ENCODE peak calls at places on chromosome 1, in five cellular contexts. G is fibroblast of lung, J is stomach, X is tibial artery, A is neural progenitor cell. I is an unnamed sample.

GRCh38 chr1:218674280-218674773 is 329.2 kb downstream of the TGFB2 start:
- DNase-seq in J (no peak), A (peak), G (peak), X (no peak), I (no peak)

GRCh38 chr1:27499142-27499541 is 9.2 kb upstream of the WASF2 start:
- DNase-seq in J (no peak), X (no peak), A (no peak), G (no peak), I (no peak)

GRCh38 chr1:58397187-58397820 is 149.2 kb downstream of the OMA1 start:
- DNase-seq in X (no peak), A (no peak), J (no peak), G (no peak), I (no peak)

GRCh38 chr1:116260096-116260495 is 112.9 kb upstream of the ATP1A1 start:
- DNase-seq in G (no peak), A (no peak), J (no peak), X (no peak), I (no peak)

GRCh38 chr1:59730759-59731478 is 83.8 kb upstream of the HOOK1 start:
- DNase-seq in G (peak), A (no peak), X (peak), J (peak), I (peak)

GRCh38 chr1:17795081-17795809 is 40.1 kb downstream of the ACTL8 start:
- DNase-seq in X (peak), G (no peak), J (no peak), A (no peak), I (peak)

GRCh38 chr1:215606564-215607168 is 39.6 kb downstream of the KCTD3 start:
- DNase-seq in G (peak), A (no peak), X (no peak), J (no peak), I (no peak)

GRCh38 chr1:160925652-160926241 is 28.9 kb downstream of the ITLN2 start:
- DNase-seq in J (no peak), X (no peak), A (no peak), G (no peak), I (no peak)

GRCh38 chr1:112888630-112889029 is 67.4 kb downstream of the SLC16A1 start:
- DNase-seq in G (no peak), J (no peak), X (no peak), A (no peak), I (no peak)

GRCh38 chr1:27627051-27627450 is 7.9 kb downstream of the FGR start:
- DNase-seq in X (no peak), A (no peak), G (no peak), J (no peak), I (no peak)

GRCh38 chr1:85411567-85412312 is 53.2 kb downstream of the DDAH1 start:
- DNase-seq in G (no peak), J (no peak), A (peak), X (no peak), I (no peak)

GRCh38 chr1:220213381-220213983 is 58.8 kb downstream of the RAB3GAP2 start:
- DNase-seq in G (no peak), X (no peak), J (no peak), A (no peak), I (no peak)

GRCh38 chr1:220221269-220221668 is 51.0 kb downstream of the RAB3GAP2 start:
- DNase-seq in J (no peak), X (no peak), G (no peak), A (no peak), I (no peak)

GRCh38 chr1:220219865-220220698 is 52.2 kb downstream of the RAB3GAP2 start:
- DNase-seq in X (no peak), G (no peak), J (no peak), A (no peak), I (no peak)

GRCh38 chr1:220219136-220219442 is 53.2 kb downstream of the RAB3GAP2 start:
- DNase-seq in J (no peak), A (no peak), G (no peak), X (no peak), I (no peak)

GRCh38 chr1:220217383-220217988 is 54.8 kb downstream of the RAB3GAP2 start:
- DNase-seq in G (no peak), J (no peak), A (peak), X (no peak), I (no peak)
- TF ChIP-seq CTCF in G (no peak), J (no peak), A (peak), X (no peak), I (no peak)

GRCh38 chr1:221118938-221119320 is 239.7 kb downstream of the HLX start:
- DNase-seq in A (no peak), X (no peak), J (no peak), G (no peak), I (no peak)
- H3K27ac ChIP-seq in A (no peak), X (no peak), J (no peak), G (no peak), I (peak)

GRCh38 chr1:93615201-93616150 is 66.2 kb downstream of the BCAR3 start:
- DNase-seq in J (no peak), G (peak), A (no peak), X (no peak), I (peak)
- H3K4me3 ChIP-seq in J (no peak), G (no peak), A (no peak), X (no peak), I (no peak)

DNA sequence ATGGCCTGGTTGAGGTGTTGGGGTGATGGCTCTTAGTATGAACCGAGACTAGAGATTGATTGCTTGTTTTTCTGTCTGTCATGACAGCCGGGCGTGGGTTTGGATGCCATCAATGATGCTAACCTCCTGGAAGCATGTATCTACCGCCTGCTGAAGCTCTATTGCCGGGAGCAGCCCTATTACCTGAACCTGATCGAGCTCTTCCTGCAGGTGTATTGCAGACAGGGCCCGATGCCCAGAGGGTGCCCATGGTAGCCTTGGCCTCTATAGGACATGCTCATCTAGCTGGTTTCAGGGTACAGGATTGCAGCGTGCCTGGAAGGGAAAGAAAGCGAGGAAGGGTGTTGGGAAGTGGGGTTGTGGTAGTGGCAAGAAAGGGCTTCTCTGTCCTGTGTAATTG is 2.6 kb upstream of the RUSC1 start:
- DNase-seq in X (no peak), A (no peak), G (no peak), J (no peak), I (no peak)
- TF ChIP-seq CTCF in X (no peak), A (no peak), G (no peak), J (no peak), I (no peak)